ENCODE peak calls at places on chromosomes 13 and 19, in seven cellular contexts. O is stimulated activated CD8-positive, alpha-beta memory T cell treated with anti-CD3 and anti-CD28 coated beads, Interleukin-12 subunit alpha, Interleukin-12 subunit beta, amount 100 ng/mL, for 1 hour; F is NCI-H748 treated with DMSO at 0.1 percent for 48 hours; X is naive thymus-derived CD4-positive, alpha-beta T cell; R is GM04504; C is GM04503; Y is progenitor cell of endocrine pancreas. K is an unnamed sample.
A peak's percentile ranks its signal among the peaks of the same experiment; 100 is the strongest.

GRCh38 chr13:98454389-98454881 is 122.5 kb downstream of the STK24 start:
- DNase-seq in O (no peak), F (no peak), X (no peak), R (peak; percentile 91), C (peak; percentile 95), Y (no peak), K (peak; percentile 60)

GRCh38 chr19:4493104-4493928 is 21.2 kb downstream of the HDGFL2 start:
- DNase-seq in O (no peak), F (no peak), X (no peak), R (no peak), C (no peak), Y (no peak), K (no peak)

GRCh38 chr19:18915639-18916038 is 3.5 kb downstream of the COPE start:
- DNase-seq in O (no peak), F (no peak), X (no peak), R (no peak), C (no peak), Y (no peak), K (no peak)

GRCh38 chr13:98856983-98857382 is 104.5 kb upstream of the SLC15A1 start:
- DNase-seq in O (no peak), F (no peak), X (no peak), R (no peak), C (no peak), Y (no peak), K (no peak)

GRCh38 chr19:55340144-55340783 is 588 bp downstream of the KMT5C start:
- DNase-seq in O (no peak), F (no peak), X (no peak), R (no peak), C (no peak), Y (peak; percentile 29), K (no peak)

GRCh38 chr19:48806818-48807589 is 3.8 kb downstream of the BCAT2 start:
- DNase-seq in O (no peak), F (no peak), X (no peak), R (no peak), C (no peak), Y (peak; percentile 52), K (no peak)

GRCh38 chr13:97573011-97573410 is 139.0 kb downstream of the RAP2A start:
- DNase-seq in O (no peak), F (no peak), X (no peak), R (no peak), C (no peak), Y (no peak), K (no peak)

GRCh38 chr13:109100705-109101104 is 471.3 kb downstream of the MYO16 start:
- DNase-seq in O (no peak), F (no peak), X (no peak), R (no peak), C (no peak), Y (no peak), K (no peak)

GRCh38 chr13:99694251-99694650 is 193.0 kb downstream of the TM9SF2 start:
- DNase-seq in O (no peak), F (no peak), X (no peak), R (no peak), C (no peak), Y (no peak), K (no peak)

GRCh38 chr13:31201341-31202024 is 1.7 kb downstream of the B3GLCT start:
- DNase-seq in O (no peak), F (no peak), X (no peak), R (peak; percentile 20), C (no peak), Y (no peak), K (no peak)

GRCh38 chr13:93183302-93183701 is 43.3 kb upstream of the GPC6 start:
- DNase-seq in O (no peak), F (no peak), X (no peak), R (no peak), C (no peak), Y (no peak), K (no peak)

GRCh38 chr19:51158474-51159129 is 16.5 kb downstream of the SIGLEC7 start:
- DNase-seq in O (peak; percentile 62), F (no peak), X (peak; percentile 56), R (peak; percentile 3), C (no peak), Y (peak; percentile 36), K (no peak)

GRCh38 chr19:39542198-39542597 is 2.2 kb upstream of the EID2 start:
- DNase-seq in O (no peak), F (no peak), X (no peak), R (no peak), C (no peak), Y (no peak), K (no peak)

GRCh38 chr19:50331187-50332013 is 2.2 kb upstream of the KCNC3 start:
- DNase-seq in O (no peak), F (no peak), X (no peak), R (no peak), C (no peak), Y (no peak), K (no peak)

GRCh38 chr19:11418518-11419506 is at the start of gene RGL3:
- DNase-seq in O (no peak), F (peak; percentile 69), X (no peak), R (no peak), C (no peak), Y (peak; percentile 79), K (no peak)

GRCh38 chr13:99191336-99191899 is 9.2 kb upstream of the UBAC2 start:
- DNase-seq in O (no peak), F (no peak), X (no peak), R (no peak), C (no peak), Y (no peak), K (no peak)

GRCh38 chr13:69565334-69565733 is 542.3 kb upstream of the ATXN8OS start:
- DNase-seq in O (no peak), F (no peak), X (no peak), R (no peak), C (no peak), Y (no peak), K (peak; percentile 4)

GRCh38 chr19:51064534-51065220 is at the start of gene KLK13:
- DNase-seq in O (no peak), F (no peak), X (no peak), R (no peak), C (no peak), Y (peak; percentile 16), K (no peak)

GRCh38 chr13:65940720-65941119 is 1289.4 kb downstream of the PCDH9 start:
- DNase-seq in O (no peak), F (peak; percentile 95), X (no peak), R (no peak), C (no peak), Y (no peak), K (no peak)

GRCh38 chr13:101511161-101511560 is 58.7 kb downstream of the ITGBL1 start:
- DNase-seq in O (no peak), F (no peak), X (no peak), R (no peak), C (no peak), Y (no peak), K (no peak)

GRCh38 chr19:41705393-41706174 is 2.8 kb upstream of the CEACAM5 start:
- DNase-seq in O (no peak), F (no peak), X (peak; percentile 10), R (peak; percentile 3), C (no peak), Y (no peak), K (no peak)

GRCh38 chr19:3879656-3880055 is 829 bp upstream of the ATCAY start:
- DNase-seq in O (no peak), F (no peak), X (no peak), R (no peak), C (no peak), Y (no peak), K (no peak)

GRCh38 chr19:8459520-8460260 is 14.9 kb downstream of the HNRNPM start:
- DNase-seq in O (no peak), F (no peak), X (no peak), R (peak; percentile 21), C (peak; percentile 21), Y (no peak), K (peak; percentile 38)